ENCODE peak calls at places on chromosome 7, in seven cellular contexts. H is effector memory CD4-positive, alpha-beta T cell; V is Karpas-422; Q is AG09309; E is adipocyte; A is upper lobe of right lung; M is HepG2. U is an unnamed sample.

GRCh38 chr7:2821842-2822507 is 22.1 kb downstream of the GNA12 start:
- DNase-seq in E (peak), A (no peak), V (peak), Q (peak), M (no peak), H (no peak), U (no peak)

GRCh38 chr7:132526111-132526741 is 50.0 kb downstream of the PLXNA4 start:
- DNase-seq in V (no peak), H (no peak), Q (no peak), A (no peak), E (no peak), M (no peak), U (no peak)

GRCh38 chr7:99766484-99767099 is 17.4 kb downstream of the CYP3A4 start:
- DNase-seq in E (no peak), Q (no peak), H (no peak), A (no peak), V (no peak), M (no peak), U (no peak)

GRCh38 chr7:36601596-36601995 is 122.7 kb downstream of the AOAH start:
- DNase-seq in V (no peak), A (no peak), M (no peak), E (no peak), H (no peak), Q (no peak), U (no peak)

GRCh38 chr7:96287168-96287567 is 34.7 kb downstream of the SLC25A13 start:
- DNase-seq in H (no peak), M (no peak), Q (no peak), E (no peak), A (no peak), V (peak), U (no peak)

GRCh38 chr7:137146552-137146961 is 197.0 kb downstream of the PTN start:
- DNase-seq in A (no peak), V (no peak), E (peak), H (no peak), M (no peak), Q (peak), U (no peak)

GRCh38 chr7:108234981-108235450 is 104.9 kb upstream of the LAMB4 start:
- DNase-seq in E (peak), Q (no peak), V (no peak), M (no peak), H (no peak), A (no peak), U (no peak)

GRCh38 chr7:93189235-93189634 is 37.0 kb downstream of the HEPACAM2 start:
- DNase-seq in E (no peak), V (no peak), H (no peak), Q (no peak), A (no peak), M (no peak), U (no peak)

GRCh38 chr7:91089382-91089963 is 174.8 kb upstream of the FZD1 start:
- DNase-seq in H (no peak), A (no peak), Q (no peak), E (peak), M (peak), V (peak), U (no peak)

GRCh38 chr7:151415375-151416112 is 5.7 kb upstream of the WDR86 start:
- DNase-seq in E (peak), H (no peak), Q (peak), M (peak), V (no peak), A (peak), U (no peak)

GRCh38 chr7:142916508-142916907 is 17.0 kb downstream of the TRPV5 start:
- DNase-seq in E (no peak), H (no peak), Q (no peak), A (no peak), V (peak), M (no peak), U (no peak)

GRCh38 chr7:29177963-29178612 is 16.5 kb upstream of the CHN2 start:
- DNase-seq in A (peak), H (no peak), Q (no peak), E (no peak), M (no peak), V (no peak), U (peak)

GRCh38 chr7:4715385-4715770 is 33.3 kb downstream of the FOXK1 start:
- DNase-seq in Q (no peak), E (peak), A (peak), H (no peak), M (peak), V (no peak), U (peak)

GRCh38 chr7:446289-446935 is 73.2 kb downstream of the PDGFA start:
- DNase-seq in Q (no peak), H (no peak), E (no peak), V (no peak), M (no peak), A (no peak), U (no peak)

GRCh38 chr7:138195207-138195606 is 118.9 kb downstream of the AKR1D1 start:
- DNase-seq in H (no peak), V (no peak), E (no peak), A (no peak), M (peak), Q (no peak), U (no peak)

GRCh38 chr7:157714166-157715070 is 377.6 kb downstream of the DNAJB6 start:
- DNase-seq in A (no peak), M (no peak), E (no peak), H (no peak), V (no peak), Q (no peak), U (no peak)

GRCh38 chr7:28811990-28812389 is 146.1 kb downstream of the TRIL start:
- DNase-seq in A (no peak), E (peak), M (no peak), H (no peak), Q (no peak), V (no peak), U (no peak)

GRCh38 chr7:128353610-128354009 is 7.9 kb downstream of the PRRT4 start:
- DNase-seq in M (no peak), V (no peak), A (no peak), H (no peak), E (no peak), Q (no peak), U (no peak)

GRCh38 chr7:15621468-15621867 is 59.7 kb upstream of the AGMO start:
- DNase-seq in H (no peak), V (no peak), M (no peak), Q (no peak), E (no peak), A (no peak), U (no peak)

GRCh38 chr7:115868369-115868768 is 162.2 kb downstream of the TFEC start:
- DNase-seq in E (no peak), A (no peak), M (no peak), H (no peak), Q (no peak), V (no peak), U (no peak)

GRCh38 chr7:36911788-36912187 is 187.5 kb upstream of the AOAH start:
- DNase-seq in H (no peak), E (no peak), Q (no peak), M (no peak), A (no peak), V (no peak), U (no peak)

GRCh38 chr7:149817301-149817771 is 20.8 kb upstream of the ZNF862 start:
- DNase-seq in M (no peak), E (no peak), V (no peak), Q (no peak), H (no peak), A (peak), U (no peak)

GRCh38 chr7:24283559-24283899 is 461 bp upstream of the NPY start:
- DNase-seq in Q (no peak), A (no peak), E (peak), H (no peak), V (no peak), M (no peak), U (no peak)

GRCh38 chr7:134512271-134512670 is 15.1 kb upstream of the AKR1B10 start:
- DNase-seq in Q (no peak), H (no peak), A (no peak), M (no peak), V (no peak), E (no peak), U (no peak)
- H3K4me3 ChIP-seq in Q (no peak), H (no peak), A (no peak), M (no peak), V (no peak), E (no peak), U (no peak)

GRCh38 chr7:141511370-141512335 is 39.6 kb upstream of the AGK start:
- DNase-seq in V (no peak), H (no peak), M (no peak), E (no peak), A (peak), Q (no peak), U (no peak)
- H3K4me3 ChIP-seq in V (no peak), H (peak), M (peak), E (no peak), A (peak), Q (no peak), U (no peak)

GRCh38 chr7:101954494-101954893 is 137.1 kb downstream of the CUX1 start:
- DNase-seq in V (peak), E (no peak), H (no peak), M (no peak), Q (no peak), A (no peak), U (no peak)

GRCh38 chr7:101951757-101952156 is 134.3 kb downstream of the CUX1 start:
- DNase-seq in E (no peak), H (no peak), V (peak), M (no peak), A (no peak), Q (no peak), U (no peak)

GRCh38 chr7:101953248-101953819 is 135.9 kb downstream of the CUX1 start:
- DNase-seq in Q (peak), E (peak), H (no peak), M (no peak), V (peak), A (no peak), U (peak)

GRCh38 chr7:101950450-101951119 is 133.2 kb downstream of the CUX1 start:
- DNase-seq in V (no peak), M (no peak), H (no peak), Q (no peak), E (peak), A (no peak), U (no peak)

DNA sequence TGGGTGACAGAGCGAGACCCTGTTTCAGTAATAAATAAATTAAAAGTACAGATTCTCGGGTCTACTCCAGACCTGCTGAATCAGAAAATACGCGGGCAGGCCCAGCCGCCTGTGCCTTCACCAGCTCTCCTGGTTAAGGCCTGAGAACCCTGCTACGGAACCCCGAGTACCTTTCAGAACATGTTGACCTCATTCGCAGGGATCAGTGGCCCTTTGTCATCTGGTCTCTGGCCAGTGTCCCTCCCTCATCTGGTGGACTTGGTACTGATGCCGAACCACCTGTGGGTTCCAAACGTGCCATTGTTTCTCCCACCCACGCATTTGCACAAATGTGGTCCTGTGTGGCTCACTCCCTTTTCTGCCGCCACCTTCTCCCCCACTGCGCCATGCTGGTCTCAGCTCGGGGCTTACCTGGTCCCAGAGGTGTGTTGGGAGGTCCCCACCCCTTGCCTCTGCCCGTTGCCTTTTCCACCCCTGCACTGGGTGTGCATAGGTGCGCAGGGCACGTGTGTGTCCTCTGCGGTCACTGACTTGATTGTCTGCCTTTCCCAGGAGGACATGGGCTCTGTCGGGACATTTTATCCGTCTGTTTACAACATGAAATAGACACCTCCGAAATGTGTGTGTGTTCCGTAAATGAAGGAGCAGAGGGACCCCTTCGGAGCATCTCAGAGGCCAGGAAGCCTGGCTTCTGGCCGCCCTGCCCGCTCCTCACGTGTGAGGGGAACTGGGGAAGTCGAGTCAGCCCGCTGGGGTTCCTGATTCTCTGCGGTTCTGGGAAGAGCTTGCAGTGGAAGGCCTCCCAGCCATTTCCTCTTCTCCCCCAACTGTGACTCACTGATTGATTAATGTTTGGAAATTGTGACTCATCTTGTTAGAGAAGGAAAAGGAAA is 135.2 kb downstream of the CUX1 start:
- DNase-seq in E (peak), A (no peak), H (no peak), V (no peak), M (no peak), Q (peak), U (no peak)
- H3K4me3 ChIP-seq in E (no peak), A (no peak), H (no peak), V (no peak), M (no peak), Q (no peak), U (no peak)

DNA sequence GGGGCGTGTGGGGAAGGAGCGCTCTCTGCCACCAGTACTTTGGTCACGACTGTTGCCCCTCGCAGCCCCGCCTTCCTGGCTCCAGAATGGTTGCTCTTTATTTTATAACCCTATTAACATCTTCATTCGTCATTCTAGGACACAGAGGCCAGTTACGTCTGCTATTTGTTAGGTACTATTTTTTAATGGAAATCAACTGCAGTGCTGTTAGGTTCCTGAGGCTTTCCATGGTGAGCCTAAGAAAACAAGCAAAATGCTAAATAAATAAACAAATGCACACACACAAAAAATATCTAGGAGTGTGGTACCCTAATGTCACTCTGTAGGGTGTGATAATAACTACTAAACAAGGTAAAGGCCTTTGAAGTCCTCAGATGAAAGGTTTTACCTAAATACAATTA is 71.1 kb downstream of the SLC37A3 start:
- DNase-seq in Q (no peak), V (no peak), A (no peak), E (no peak), M (no peak), H (no peak), U (no peak)
- H3K4me3 ChIP-seq in Q (no peak), V (no peak), A (no peak), E (no peak), M (no peak), H (no peak), U (no peak)

GRCh38 chr7:148521271-148521670 is 69.3 kb upstream of the C7orf33 start:
- DNase-seq in A (no peak), H (no peak), E (no peak), M (no peak), Q (no peak), V (no peak), U (no peak)

GRCh38 chr7:148527717-148528168 is 62.8 kb upstream of the C7orf33 start:
- DNase-seq in A (peak), M (peak), H (peak), V (peak), E (peak), Q (peak), U (peak)

GRCh38 chr7:148523550-148523949 is 67.0 kb upstream of the C7orf33 start:
- DNase-seq in E (no peak), V (no peak), A (no peak), M (no peak), H (no peak), Q (no peak), U (no peak)

GRCh38 chr7:148524479-148525173 is 65.9 kb upstream of the C7orf33 start:
- DNase-seq in A (no peak), V (peak), M (no peak), Q (no peak), E (no peak), H (no peak), U (no peak)
- H3K4me3 ChIP-seq in A (no peak), V (peak), M (no peak), Q (no peak), E (peak), H (no peak), U (no peak)

U was measured in adrenal gland.